ENCODE peak calls at places on chromosomes 12 and 14, in eight cellular contexts. F is HCT116, Q is K562, E is HepG2, P is GM23338, J is GM12878, Y is Panc1, H is SK-N-SH. V is an unnamed sample.

GRCh38 chr14:100825691-100826331 is at the start of gene MEG3:
- DNase-seq in F (no peak), Q (no peak), E (no peak), P (no peak), J (no peak), Y (no peak), H (no peak), V (no peak)

GRCh38 chr14:100404419-100404818 is 81.3 kb downstream of the SLC25A47 start:
- DNase-seq in F (no peak), Q (no peak), E (no peak), P (no peak), J (no peak), Y (no peak), H (no peak), V (no peak)

GRCh38 chr12:2076728-2077127 is 23.9 kb downstream of the CACNA1C start:
- DNase-seq in F (no peak), Q (no peak), E (no peak), P (no peak), J (no peak), Y (no peak), H (no peak), V (no peak)

GRCh38 chr14:21503376-21503775 is 7.8 kb downstream of the METTL3 start:
- DNase-seq in F (no peak), Q (no peak), E (no peak), P (no peak), J (no peak), Y (no peak), H (no peak), V (no peak)

GRCh38 chr12:78530065-78530765 is 334.4 kb upstream of the SYT1 start:
- DNase-seq in F (no peak), Q (no peak), E (no peak), P (peak), J (no peak), Y (no peak), H (no peak), V (no peak)

GRCh38 chr12:53259891-53260290 is 8.2 kb upstream of the ESPL1 start:
- DNase-seq in F (no peak), Q (no peak), E (no peak), P (no peak), J (no peak), Y (no peak), H (no peak), V (no peak)

GRCh38 chr14:98802044-98802443 is 470.0 kb downstream of the BCL11B start:
- DNase-seq in F (no peak), Q (no peak), E (no peak), P (no peak), J (no peak), Y (no peak), H (no peak), V (no peak)

GRCh38 chr12:31001581-31002360 is 71.9 kb upstream of the DDX11 start:
- DNase-seq in F (no peak), Q (no peak), E (no peak), P (no peak), J (no peak), Y (no peak), H (no peak), V (no peak)

GRCh38 chr12:32647275-32647674 is 31.8 kb upstream of the DNM1L start:
- DNase-seq in F (no peak), Q (no peak), E (no peak), P (peak), J (no peak), Y (no peak), H (no peak), V (no peak)

GRCh38 chr12:68236421-68237059 is 10.9 kb upstream of the IL26 start:
- DNase-seq in F (no peak), Q (peak), E (peak), P (no peak), J (peak), Y (no peak), H (no peak), V (no peak)

GRCh38 chr14:68039593-68039992 is 220.0 kb downstream of the RAD51B start:
- DNase-seq in F (no peak), Q (no peak), E (no peak), P (no peak), J (no peak), Y (no peak), H (no peak), V (no peak)

GRCh38 chr12:96166765-96167164 is 27.4 kb upstream of the ELK3 start:
- DNase-seq in F (no peak), Q (no peak), E (no peak), P (no peak), J (no peak), Y (no peak), H (no peak), V (no peak)

GRCh38 chr12:112176321-112177010 is 51.1 kb downstream of the TRAFD1 start:
- DNase-seq in F (no peak), Q (no peak), E (no peak), P (no peak), J (no peak), Y (no peak), H (no peak), V (no peak)

GRCh38 chr12:115443351-115443938 is 759.5 kb upstream of the TBX3 start:
- DNase-seq in F (no peak), Q (no peak), E (no peak), P (no peak), J (no peak), Y (no peak), H (no peak), V (no peak)

GRCh38 chr12:121295746-121296617 is 527 bp downstream of the CAMKK2 start:
- DNase-seq in F (no peak), Q (peak), E (peak), P (peak), J (no peak), Y (no peak), H (peak), V (no peak)

GRCh38 chr12:94033112-94033511 is 115.3 kb upstream of the PLXNC1 start:
- DNase-seq in F (no peak), Q (no peak), E (no peak), P (no peak), J (no peak), Y (no peak), H (no peak), V (no peak)

GRCh38 chr12:53161119-53161911 is 19.2 kb upstream of the ZNF740 start:
- DNase-seq in F (no peak), Q (no peak), E (peak), P (no peak), J (no peak), Y (no peak), H (no peak), V (no peak)

GRCh38 chr12:43835656-43836454 is at the start of gene TMEM117:
- DNase-seq in F (no peak), Q (peak), E (peak), P (peak), J (no peak), Y (no peak), H (peak), V (peak)
- TF ChIP-seq POLR2AphosphoS5 in F (peak), Q (no peak), E (no peak), P (no peak), J (no peak), Y (peak), H (no peak), V (no peak)

GRCh38 chr14:89543420-89543790 is 126.4 kb upstream of the FOXN3 start:
- DNase-seq in F (no peak), Q (no peak), E (no peak), P (peak), J (no peak), Y (no peak), H (no peak), V (no peak)
- TF ChIP-seq REST in F (no peak), Q (no peak), E (no peak), P (no peak), J (no peak), Y (no peak), H (no peak), V (no peak)

GRCh38 chr12:6927379-6927991 is at the start of gene ATN1:
- DNase-seq in F (no peak), Q (peak), E (no peak), P (peak), J (no peak), Y (no peak), H (peak), V (peak)

GRCh38 chr12:6932766-6933165 is 5.0 kb downstream of the ATN1 start:
- DNase-seq in F (no peak), Q (no peak), E (no peak), P (no peak), J (no peak), Y (no peak), H (no peak), V (no peak)

GRCh38 chr12:6928703-6929407 is 1.1 kb downstream of the ATN1 start:
- DNase-seq in F (no peak), Q (no peak), E (no peak), P (no peak), J (no peak), Y (no peak), H (no peak), V (no peak)

GRCh38 chr12:6927999-6928702 is 392 bp downstream of the ATN1 start:
- DNase-seq in F (no peak), Q (peak), E (no peak), P (peak), J (no peak), Y (no peak), H (peak), V (no peak)

GRCh38 chr12:6929806-6930452 is 2.2 kb downstream of the ATN1 start:
- DNase-seq in F (no peak), Q (no peak), E (no peak), P (no peak), J (no peak), Y (no peak), H (no peak), V (no peak)
- H3K27ac ChIP-seq in F (peak), Q (peak), E (peak), P (no peak), J (peak), Y (peak), H (peak), V (no peak)

GRCh38 chr12:8629486-8630033 is 16.9 kb upstream of the AICDA start:
- DNase-seq in F (no peak), Q (no peak), E (no peak), P (no peak), J (peak), Y (no peak), H (no peak), V (no peak)
- TF ChIP-seq POLR2AphosphoS5 in F (no peak), Q (no peak), E (no peak), P (no peak), J (no peak), Y (no peak), H (no peak), V (no peak)

DNA sequence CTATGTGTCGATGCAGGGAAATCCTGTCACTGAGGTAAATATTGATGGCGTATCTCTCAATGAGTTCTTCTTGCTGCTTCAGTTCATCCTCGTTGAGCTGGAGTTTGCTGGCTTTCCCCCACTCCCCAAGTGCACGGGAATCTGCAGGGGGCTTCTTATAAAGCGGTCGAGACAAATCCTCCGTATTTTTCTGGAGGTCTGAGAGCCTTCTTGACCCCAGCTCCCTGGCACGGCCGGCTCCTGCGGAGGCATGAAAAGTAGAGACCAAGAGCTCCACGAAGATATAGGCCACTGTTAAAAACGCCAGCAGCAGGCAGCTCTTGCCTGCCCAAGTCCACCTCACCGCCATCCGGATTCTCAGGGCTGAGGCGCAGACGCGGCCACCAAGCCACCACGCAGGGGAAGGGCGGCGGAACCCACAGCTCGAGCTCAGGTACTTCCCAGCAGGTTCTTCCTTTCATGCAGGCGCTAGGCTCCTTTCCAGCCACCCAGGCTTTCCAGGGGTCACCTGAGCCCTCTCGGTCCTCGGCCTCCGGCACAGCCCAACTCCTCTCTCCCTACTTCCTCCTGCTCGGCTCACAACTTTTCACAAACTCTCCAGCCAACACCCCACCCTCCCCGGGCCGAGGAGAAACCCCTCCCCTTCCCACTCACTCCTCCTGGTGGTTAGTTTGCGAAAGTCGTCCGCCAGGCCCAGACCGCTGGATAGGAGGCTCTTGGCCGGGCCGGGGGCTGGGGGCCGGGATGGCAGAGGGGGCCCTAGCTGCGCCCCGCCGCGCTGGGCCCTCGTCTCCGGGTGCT is at the start of gene GALNT4:
- DNase-seq in F (peak), Q (peak), E (peak), P (peak), J (peak), Y (peak), H (peak), V (peak)
- TF ChIP-seq REST in F (no peak), Q (no peak), E (no peak), P (no peak), J (no peak), Y (no peak), H (no peak), V (no peak)

GRCh38 chr12:29634057-29634456 is 136.6 kb upstream of the OVCH1 start:
- DNase-seq in F (no peak), Q (no peak), E (no peak), P (no peak), J (no peak), Y (no peak), H (no peak), V (no peak)

GRCh38 chr12:29644536-29645162 is 139.1 kb downstream of the TMTC1 start:
- DNase-seq in F (no peak), Q (no peak), E (no peak), P (no peak), J (no peak), Y (no peak), H (no peak), V (no peak)

GRCh38 chr12:29638528-29638927 is 141.0 kb upstream of the OVCH1 start:
- DNase-seq in F (no peak), Q (no peak), E (no peak), P (no peak), J (no peak), Y (no peak), H (no peak), V (no peak)

GRCh38 chr12:29640589-29641345 is 143.0 kb downstream of the TMTC1 start:
- DNase-seq in F (peak), Q (no peak), E (peak), P (peak), J (no peak), Y (no peak), H (no peak), V (no peak)

DNA sequence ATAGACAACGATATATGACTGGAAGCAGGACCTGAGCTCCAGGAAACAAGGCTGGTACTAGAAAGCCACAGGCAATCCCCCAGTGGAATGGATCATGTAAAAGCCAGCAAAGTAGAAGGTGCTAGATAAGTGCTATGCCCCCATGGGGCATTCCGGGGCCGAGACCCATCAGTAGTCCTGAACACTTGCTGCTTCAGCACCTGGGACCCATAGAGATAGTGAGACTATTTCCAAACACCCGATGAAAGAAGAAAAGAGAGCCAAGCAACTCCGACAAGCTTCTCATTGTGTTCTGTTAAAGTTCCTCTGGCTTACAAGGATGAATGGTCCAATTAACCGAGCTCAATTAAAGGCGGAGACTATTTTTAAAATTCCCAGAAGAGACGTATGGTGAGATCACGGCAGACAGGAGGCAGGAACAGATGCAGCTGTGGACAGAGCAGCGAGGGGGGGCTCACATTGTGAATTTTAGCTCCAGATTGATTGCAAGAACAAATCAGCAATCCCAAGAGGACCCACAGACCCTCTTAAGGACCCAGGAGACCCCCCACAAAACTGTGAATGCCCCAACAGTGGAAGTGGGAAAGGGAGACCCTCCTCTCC is 142.5 kb upstream of the OVCH1 start:
- DNase-seq in F (no peak), Q (no peak), E (no peak), P (no peak), J (no peak), Y (no peak), H (no peak), V (no peak)
- H3K27ac ChIP-seq in F (peak), Q (peak), E (peak), P (no peak), J (no peak), Y (no peak), H (no peak), V (no peak)

V was measured in HL-60.